ENCODE peak calls at places on chromosomes 11 and 22, in eight cellular contexts. One of them, this sample, is unnamed.

GRCh38 chr22:28594784-28595324 is 84.8 kb downstream of the TTC28 start:
- DNase-seq in naive thymus-derived CD4-positive, alpha-beta T cell: peak; percentile 14
- DNase-seq in iris pigment epithelial cell: peak; percentile 73
- DNase-seq in GM04504: peak; percentile 44
- DNase-seq in stimulated activated CD4-positive, alpha-beta T cell treated with anti-CD3 and anti-CD28 coated beads, Interleukin-12 subunit alpha, Interleukin-12 subunit beta, amount 100 ng/mL, for 4 hours: no peak
- DNase-seq in renal cortical epithelial cell: peak; percentile 82
- DNase-seq in RCC 7860: peak; percentile 45
- DNase-seq in breast epithelium: no peak
- DNase-seq in this sample: no peak

GRCh38 chr11:14075118-14075601 is 112.6 kb downstream of the SPON1 start:
- DNase-seq in naive thymus-derived CD4-positive, alpha-beta T cell: peak; percentile 79
- DNase-seq in iris pigment epithelial cell: peak; percentile 9
- DNase-seq in GM04504: no peak
- DNase-seq in stimulated activated CD4-positive, alpha-beta T cell treated with anti-CD3 and anti-CD28 coated beads, Interleukin-12 subunit alpha, Interleukin-12 subunit beta, amount 100 ng/mL, for 4 hours: peak; percentile 25
- DNase-seq in renal cortical epithelial cell: peak; percentile 79
- DNase-seq in RCC 7860: no peak
- DNase-seq in breast epithelium: no peak
- DNase-seq in this sample: peak; percentile 46

GRCh38 chr22:27715078-27715477 is 86.5 kb downstream of the MN1 start:
- DNase-seq in naive thymus-derived CD4-positive, alpha-beta T cell: no peak
- DNase-seq in iris pigment epithelial cell: no peak
- DNase-seq in GM04504: no peak
- DNase-seq in stimulated activated CD4-positive, alpha-beta T cell treated with anti-CD3 and anti-CD28 coated beads, Interleukin-12 subunit alpha, Interleukin-12 subunit beta, amount 100 ng/mL, for 4 hours: peak; percentile 0
- DNase-seq in renal cortical epithelial cell: peak; percentile 14
- DNase-seq in RCC 7860: no peak
- DNase-seq in breast epithelium: no peak
- DNase-seq in this sample: no peak

GRCh38 chr11:44957051-44957515 is 6.4 kb upstream of the TP53I11 start:
- DNase-seq in naive thymus-derived CD4-positive, alpha-beta T cell: no peak
- DNase-seq in iris pigment epithelial cell: no peak
- DNase-seq in GM04504: no peak
- DNase-seq in stimulated activated CD4-positive, alpha-beta T cell treated with anti-CD3 and anti-CD28 coated beads, Interleukin-12 subunit alpha, Interleukin-12 subunit beta, amount 100 ng/mL, for 4 hours: no peak
- DNase-seq in renal cortical epithelial cell: no peak
- DNase-seq in RCC 7860: no peak
- DNase-seq in breast epithelium: no peak
- DNase-seq in this sample: no peak

GRCh38 chr11:65553301-65554001 is 4.7 kb downstream of the LTBP3 start:
- DNase-seq in naive thymus-derived CD4-positive, alpha-beta T cell: peak; percentile 89
- DNase-seq in iris pigment epithelial cell: no peak
- DNase-seq in GM04504: no peak
- DNase-seq in stimulated activated CD4-positive, alpha-beta T cell treated with anti-CD3 and anti-CD28 coated beads, Interleukin-12 subunit alpha, Interleukin-12 subunit beta, amount 100 ng/mL, for 4 hours: peak; percentile 52
- DNase-seq in renal cortical epithelial cell: no peak
- DNase-seq in RCC 7860: no peak
- DNase-seq in breast epithelium: no peak
- DNase-seq in this sample: peak; percentile 77

GRCh38 chr11:71145988-71146824 is 106.2 kb downstream of the SHANK2 start:
- DNase-seq in naive thymus-derived CD4-positive, alpha-beta T cell: no peak
- DNase-seq in iris pigment epithelial cell: no peak
- DNase-seq in GM04504: no peak
- DNase-seq in stimulated activated CD4-positive, alpha-beta T cell treated with anti-CD3 and anti-CD28 coated beads, Interleukin-12 subunit alpha, Interleukin-12 subunit beta, amount 100 ng/mL, for 4 hours: no peak
- DNase-seq in renal cortical epithelial cell: no peak
- DNase-seq in RCC 7860: no peak
- DNase-seq in breast epithelium: no peak
- DNase-seq in this sample: no peak

GRCh38 chr11:2213384-2213842 is 41.8 kb upstream of the TH start:
- DNase-seq in naive thymus-derived CD4-positive, alpha-beta T cell: no peak
- DNase-seq in iris pigment epithelial cell: no peak
- DNase-seq in GM04504: no peak
- DNase-seq in stimulated activated CD4-positive, alpha-beta T cell treated with anti-CD3 and anti-CD28 coated beads, Interleukin-12 subunit alpha, Interleukin-12 subunit beta, amount 100 ng/mL, for 4 hours: peak; percentile 15
- DNase-seq in renal cortical epithelial cell: no peak
- DNase-seq in RCC 7860: no peak
- DNase-seq in breast epithelium: peak; percentile 48
- DNase-seq in this sample: no peak

GRCh38 chr11:73154178-73154577 is 12.1 kb upstream of the FCHSD2 start:
- DNase-seq in naive thymus-derived CD4-positive, alpha-beta T cell: no peak
- DNase-seq in iris pigment epithelial cell: no peak
- DNase-seq in GM04504: no peak
- DNase-seq in stimulated activated CD4-positive, alpha-beta T cell treated with anti-CD3 and anti-CD28 coated beads, Interleukin-12 subunit alpha, Interleukin-12 subunit beta, amount 100 ng/mL, for 4 hours: no peak
- DNase-seq in renal cortical epithelial cell: no peak
- DNase-seq in RCC 7860: no peak
- DNase-seq in breast epithelium: no peak
- DNase-seq in this sample: peak; percentile 28

GRCh38 chr11:116275634-116276033 is 497.2 kb downstream of the BUD13 start:
- DNase-seq in naive thymus-derived CD4-positive, alpha-beta T cell: no peak
- DNase-seq in iris pigment epithelial cell: no peak
- DNase-seq in GM04504: no peak
- DNase-seq in stimulated activated CD4-positive, alpha-beta T cell treated with anti-CD3 and anti-CD28 coated beads, Interleukin-12 subunit alpha, Interleukin-12 subunit beta, amount 100 ng/mL, for 4 hours: no peak
- DNase-seq in renal cortical epithelial cell: peak; percentile 8
- DNase-seq in RCC 7860: peak; percentile 60
- DNase-seq in breast epithelium: no peak
- DNase-seq in this sample: no peak

GRCh38 chr11:8267280-8267679 is 3.6 kb upstream of the LMO1 start:
- DNase-seq in naive thymus-derived CD4-positive, alpha-beta T cell: no peak
- DNase-seq in iris pigment epithelial cell: no peak
- DNase-seq in GM04504: no peak
- DNase-seq in stimulated activated CD4-positive, alpha-beta T cell treated with anti-CD3 and anti-CD28 coated beads, Interleukin-12 subunit alpha, Interleukin-12 subunit beta, amount 100 ng/mL, for 4 hours: no peak
- DNase-seq in renal cortical epithelial cell: no peak
- DNase-seq in RCC 7860: no peak
- DNase-seq in breast epithelium: peak; percentile 37
- DNase-seq in this sample: no peak

GRCh38 chr11:35039076-35039475 is 99.9 kb upstream of the CD44 start:
- DNase-seq in naive thymus-derived CD4-positive, alpha-beta T cell: no peak
- DNase-seq in iris pigment epithelial cell: no peak
- DNase-seq in GM04504: no peak
- DNase-seq in stimulated activated CD4-positive, alpha-beta T cell treated with anti-CD3 and anti-CD28 coated beads, Interleukin-12 subunit alpha, Interleukin-12 subunit beta, amount 100 ng/mL, for 4 hours: no peak
- DNase-seq in renal cortical epithelial cell: no peak
- DNase-seq in RCC 7860: no peak
- DNase-seq in breast epithelium: no peak
- DNase-seq in this sample: no peak

GRCh38 chr11:26649884-26650283 is 72.0 kb downstream of the SLC5A12 start:
- DNase-seq in naive thymus-derived CD4-positive, alpha-beta T cell: no peak
- DNase-seq in iris pigment epithelial cell: peak; percentile 79
- DNase-seq in GM04504: peak; percentile 28
- DNase-seq in stimulated activated CD4-positive, alpha-beta T cell treated with anti-CD3 and anti-CD28 coated beads, Interleukin-12 subunit alpha, Interleukin-12 subunit beta, amount 100 ng/mL, for 4 hours: no peak
- DNase-seq in renal cortical epithelial cell: peak; percentile 66
- DNase-seq in RCC 7860: peak; percentile 27
- DNase-seq in breast epithelium: no peak
- DNase-seq in this sample: peak; percentile 8

GRCh38 chr11:122367809-122368231 is 251.8 kb upstream of the BLID start:
- DNase-seq in naive thymus-derived CD4-positive, alpha-beta T cell: no peak
- DNase-seq in iris pigment epithelial cell: peak; percentile 15
- DNase-seq in GM04504: peak; percentile 8
- DNase-seq in stimulated activated CD4-positive, alpha-beta T cell treated with anti-CD3 and anti-CD28 coated beads, Interleukin-12 subunit alpha, Interleukin-12 subunit beta, amount 100 ng/mL, for 4 hours: no peak
- DNase-seq in renal cortical epithelial cell: peak; percentile 88
- DNase-seq in RCC 7860: no peak
- DNase-seq in breast epithelium: no peak
- DNase-seq in this sample: no peak

GRCh38 chr11:131982154-131982553 is 611.7 kb downstream of the NTM start:
- DNase-seq in naive thymus-derived CD4-positive, alpha-beta T cell: no peak
- DNase-seq in iris pigment epithelial cell: no peak
- DNase-seq in GM04504: no peak
- DNase-seq in stimulated activated CD4-positive, alpha-beta T cell treated with anti-CD3 and anti-CD28 coated beads, Interleukin-12 subunit alpha, Interleukin-12 subunit beta, amount 100 ng/mL, for 4 hours: no peak
- DNase-seq in renal cortical epithelial cell: no peak
- DNase-seq in RCC 7860: no peak
- DNase-seq in breast epithelium: no peak
- DNase-seq in this sample: no peak

GRCh38 chr11:20387262-20388095 is at the start of gene PRMT3:
- DNase-seq in naive thymus-derived CD4-positive, alpha-beta T cell: peak; percentile 96
- DNase-seq in iris pigment epithelial cell: peak; percentile 96
- DNase-seq in GM04504: peak; percentile 89
- DNase-seq in stimulated activated CD4-positive, alpha-beta T cell treated with anti-CD3 and anti-CD28 coated beads, Interleukin-12 subunit alpha, Interleukin-12 subunit beta, amount 100 ng/mL, for 4 hours: peak; percentile 98
- DNase-seq in renal cortical epithelial cell: peak; percentile 73
- DNase-seq in RCC 7860: peak; percentile 78
- DNase-seq in breast epithelium: peak; percentile 95
- DNase-seq in this sample: peak; percentile 97

GRCh38 chr11:46308632-46309419 is 31.4 kb downstream of the CREB3L1 start:
- DNase-seq in naive thymus-derived CD4-positive, alpha-beta T cell: peak; percentile 38
- DNase-seq in iris pigment epithelial cell: peak; percentile 57
- DNase-seq in GM04504: no peak
- DNase-seq in stimulated activated CD4-positive, alpha-beta T cell treated with anti-CD3 and anti-CD28 coated beads, Interleukin-12 subunit alpha, Interleukin-12 subunit beta, amount 100 ng/mL, for 4 hours: peak; percentile 68
- DNase-seq in renal cortical epithelial cell: peak; percentile 32
- DNase-seq in RCC 7860: peak; percentile 52
- DNase-seq in breast epithelium: peak; percentile 83
- DNase-seq in this sample: peak; percentile 43

GRCh38 chr11:30586251-30587144 is at the start of gene MPPED2:
- DNase-seq in naive thymus-derived CD4-positive, alpha-beta T cell: no peak
- DNase-seq in iris pigment epithelial cell: no peak
- DNase-seq in GM04504: no peak
- DNase-seq in stimulated activated CD4-positive, alpha-beta T cell treated with anti-CD3 and anti-CD28 coated beads, Interleukin-12 subunit alpha, Interleukin-12 subunit beta, amount 100 ng/mL, for 4 hours: no peak
- DNase-seq in renal cortical epithelial cell: no peak
- DNase-seq in RCC 7860: no peak
- DNase-seq in breast epithelium: peak; percentile 63
- DNase-seq in this sample: no peak

GRCh38 chr11:20110908-20111669 is 49.2 kb downstream of the DBX1 start:
- DNase-seq in naive thymus-derived CD4-positive, alpha-beta T cell: no peak
- DNase-seq in iris pigment epithelial cell: peak; percentile 66
- DNase-seq in GM04504: peak; percentile 93
- DNase-seq in stimulated activated CD4-positive, alpha-beta T cell treated with anti-CD3 and anti-CD28 coated beads, Interleukin-12 subunit alpha, Interleukin-12 subunit beta, amount 100 ng/mL, for 4 hours: peak; percentile 8
- DNase-seq in renal cortical epithelial cell: peak; percentile 69
- DNase-seq in RCC 7860: peak; percentile 47
- DNase-seq in breast epithelium: no peak
- DNase-seq in this sample: peak; percentile 14

This sample was measured in activated T-helper 1 cell treated with anti-CD3 and anti-CD28 coated beads, Interleukin-12 subunit alpha, Interleukin-12 subunit beta, Interleukin-2, Interleukin-4 antibody, amounts not matched to agents 30 ng/mL and 10 ng/mL and 1 ng/mL, durations not matched to agents 14 hours and 24 hours and 36 hours.